ENCODE peak calls at places on chromosomes 5 and 9, in four cellular contexts. X is HL-60, T is GM12878, N is K562. O is an unnamed sample.

GRCh38 chr5:68843600-68844342 is 250.0 kb upstream of the SLC30A5 start:
- DNase-seq in X (no peak), T (no peak), N (no peak), O (no peak)

GRCh38 chr5:162248107-162248713 is 180.6 kb downstream of the GABRG2 start:
- DNase-seq in X (no peak), T (no peak), N (peak), O (peak)

GRCh38 chr9:131140550-131140949 is 15.2 kb downstream of the NUP214 start:
- DNase-seq in X (no peak), T (no peak), N (peak), O (no peak)

GRCh38 chr5:4862500-4862899 is 277.6 kb upstream of the ADAMTS16 start:
- DNase-seq in X (no peak), T (no peak), N (peak), O (no peak)

GRCh38 chr5:38379360-38379827 is 121.0 kb downstream of the EGFLAM start:
- DNase-seq in X (no peak), T (no peak), N (peak), O (no peak)

GRCh38 chr5:15463231-15463630 is 36.7 kb upstream of the FBXL7 start:
- DNase-seq in X (no peak), T (no peak), N (no peak), O (no peak)

GRCh38 chr5:111548992-111549649 is 36.8 kb upstream of the STARD4 start:
- DNase-seq in X (no peak), T (no peak), N (no peak), O (no peak)

GRCh38 chr5:79840085-79840990 is 150.7 kb downstream of the CMYA5 start:
- DNase-seq in X (no peak), T (no peak), N (no peak), O (no peak)

GRCh38 chr9:3124006-3124405 is 280.1 kb upstream of the PUM3 start:
- DNase-seq in X (no peak), T (no peak), N (no peak), O (no peak)

GRCh38 chr9:93156475-93157008 is 22.5 kb upstream of the NINJ1 start:
- DNase-seq in X (no peak), T (peak), N (no peak), O (no peak)

GRCh38 chr5:96209829-96210228 is 223.2 kb downstream of the PCSK1 start:
- DNase-seq in X (no peak), T (no peak), N (no peak), O (no peak)

GRCh38 chr9:77011973-77012817 is 7.3 kb upstream of the FOXB2 start:
- DNase-seq in X (peak), T (no peak), N (peak), O (no peak)

GRCh38 chr5:169753795-169754194 is 116.7 kb downstream of the DOCK2 start:
- DNase-seq in X (peak), T (no peak), N (no peak), O (no peak)

GRCh38 chr5:160390787-160391696 is 8.8 kb downstream of the FAM200C start:
- DNase-seq in X (no peak), T (no peak), N (no peak), O (no peak)

GRCh38 chr9:136485049-136485647 is 2.3 kb upstream of the SEC16A start:
- DNase-seq in X (peak), T (no peak), N (peak), O (peak)

GRCh38 chr9:113633782-113634596 is 170.5 kb downstream of the RGS3 start:
- DNase-seq in X (no peak), T (no peak), N (no peak), O (no peak)

GRCh38 chr9:101485873-101486692 is 47.6 kb upstream of the RNF20 start:
- DNase-seq in X (no peak), T (no peak), N (peak), O (no peak)

GRCh38 chr5:154858972-154859950 is 834 bp downstream of the CNOT8 start:
- DNase-seq in X (peak), T (no peak), N (no peak), O (no peak)

GRCh38 chr5:128632264-128632663 is 94.2 kb upstream of the FBN2 start:
- DNase-seq in X (peak), T (no peak), N (no peak), O (no peak)
- TF ChIP-seq SPI1 in X (peak), T (no peak), N (no peak), O (no peak)

DNA sequence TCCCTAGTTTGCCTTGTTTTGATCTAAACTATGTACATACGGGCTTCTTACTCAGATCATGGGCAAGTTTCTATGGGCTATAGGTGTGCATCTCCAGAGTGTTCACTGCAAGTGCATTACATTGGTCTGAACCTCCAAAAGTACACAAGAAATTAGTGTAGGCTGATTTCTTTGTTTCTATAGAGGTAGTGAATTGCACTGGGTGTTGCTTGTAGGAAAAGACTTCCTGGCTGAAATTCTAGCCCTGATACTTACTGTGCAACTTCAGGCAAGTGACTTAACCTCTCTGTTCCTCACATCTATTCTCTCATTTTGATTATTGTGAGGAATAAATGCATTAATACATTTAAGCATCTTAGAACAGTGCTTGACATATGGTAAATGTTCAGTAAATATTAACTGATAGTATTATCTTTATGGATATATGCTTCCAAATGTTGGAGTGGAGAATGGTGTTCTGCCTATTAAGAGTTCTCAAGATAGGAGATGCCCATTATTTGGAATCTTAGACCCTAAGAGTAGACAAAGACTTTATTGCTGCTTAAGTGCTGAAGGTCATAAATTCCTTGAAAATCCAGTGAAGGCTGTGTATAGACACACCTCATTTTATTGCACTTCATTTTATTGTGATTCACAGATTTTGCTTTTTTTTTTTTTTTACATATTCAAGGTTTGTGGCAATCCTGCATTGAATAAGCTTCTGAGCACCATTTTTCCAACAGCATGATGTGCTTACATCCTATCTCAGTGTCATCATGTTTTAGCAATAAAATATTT is 38.4 kb upstream of the TLR4 start:
- DNase-seq in X (no peak), T (no peak), N (no peak), O (no peak)
- TF ChIP-seq SPI1 in X (no peak), T (no peak), N (no peak), O (no peak)

GRCh38 chr5:54844905-54845566 is 140.4 kb downstream of the ESM1 start:
- DNase-seq in X (no peak), T (peak), N (no peak), O (no peak)
- TF ChIP-seq SPI1 in X (no peak), T (no peak), N (no peak), O (no peak)

GRCh38 chr5:138459311-138459710 is 6.0 kb upstream of the EGR1 start:
- DNase-seq in X (peak), T (no peak), N (no peak), O (no peak)

GRCh38 chr5:138463335-138464017 is 1.8 kb upstream of the EGR1 start:
- DNase-seq in X (no peak), T (no peak), N (peak), O (no peak)

GRCh38 chr5:138464018-138464387 is 1.3 kb upstream of the EGR1 start:
- DNase-seq in X (peak), T (peak), N (peak), O (peak)

GRCh38 chr5:138460032-138460693 is 5.1 kb upstream of the EGR1 start:
- DNase-seq in X (no peak), T (no peak), N (no peak), O (no peak)

DNA sequence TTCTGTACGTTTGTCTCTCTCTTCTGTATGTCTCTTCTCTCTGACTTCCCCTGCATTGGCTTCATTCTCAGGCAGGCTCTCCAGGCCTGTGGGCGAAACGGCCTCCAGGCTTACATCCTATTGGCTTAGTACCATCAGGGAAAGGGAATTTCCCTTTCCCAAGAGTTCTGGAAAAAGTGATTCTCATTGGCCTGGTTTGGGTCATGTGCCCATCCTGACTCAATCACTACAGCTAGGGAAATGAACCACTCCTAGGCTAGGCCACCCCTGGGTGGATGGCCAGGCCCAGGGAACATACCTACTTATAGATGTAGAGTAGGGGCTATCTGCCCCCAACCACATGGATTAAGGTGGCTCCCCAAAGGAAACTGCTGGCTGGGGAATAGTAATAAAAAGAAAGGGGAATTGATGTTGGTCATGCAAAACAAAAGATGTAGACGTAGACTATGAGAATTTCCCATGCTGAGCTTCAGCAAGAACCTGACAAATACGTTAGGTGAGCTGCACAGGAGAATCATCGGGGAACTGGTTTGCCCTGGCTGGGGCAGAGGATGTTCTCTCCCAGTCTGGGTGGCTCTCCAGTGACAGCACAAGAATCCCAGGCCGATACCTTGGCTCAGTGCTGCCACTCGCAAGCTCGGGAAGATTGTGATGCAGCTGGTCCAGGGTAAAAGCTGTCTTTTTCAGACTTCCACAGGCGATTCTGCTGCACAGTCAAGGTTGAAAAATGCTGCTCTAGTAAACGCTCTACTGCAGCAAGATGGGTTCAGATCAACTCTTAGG is 3.7 kb upstream of the EGR1 start:
- DNase-seq in X (no peak), T (no peak), N (no peak), O (no peak)
- TF ChIP-seq SPI1 in X (no peak), T (no peak), N (no peak), O (no peak)

GRCh38 chr9:121242219-121242954 is 25.6 kb upstream of the GSN start:
- DNase-seq in X (no peak), T (no peak), N (no peak), O (no peak)
- TF ChIP-seq SPI1 in X (no peak), T (no peak), N (no peak), O (no peak)

GRCh38 chr5:1243487-1244152 is 18.4 kb downstream of the SLC6A18 start:
- DNase-seq in X (no peak), T (no peak), N (no peak), O (no peak)
- TF ChIP-seq SPI1 in X (no peak), T (no peak), N (no peak), O (no peak)

DNA sequence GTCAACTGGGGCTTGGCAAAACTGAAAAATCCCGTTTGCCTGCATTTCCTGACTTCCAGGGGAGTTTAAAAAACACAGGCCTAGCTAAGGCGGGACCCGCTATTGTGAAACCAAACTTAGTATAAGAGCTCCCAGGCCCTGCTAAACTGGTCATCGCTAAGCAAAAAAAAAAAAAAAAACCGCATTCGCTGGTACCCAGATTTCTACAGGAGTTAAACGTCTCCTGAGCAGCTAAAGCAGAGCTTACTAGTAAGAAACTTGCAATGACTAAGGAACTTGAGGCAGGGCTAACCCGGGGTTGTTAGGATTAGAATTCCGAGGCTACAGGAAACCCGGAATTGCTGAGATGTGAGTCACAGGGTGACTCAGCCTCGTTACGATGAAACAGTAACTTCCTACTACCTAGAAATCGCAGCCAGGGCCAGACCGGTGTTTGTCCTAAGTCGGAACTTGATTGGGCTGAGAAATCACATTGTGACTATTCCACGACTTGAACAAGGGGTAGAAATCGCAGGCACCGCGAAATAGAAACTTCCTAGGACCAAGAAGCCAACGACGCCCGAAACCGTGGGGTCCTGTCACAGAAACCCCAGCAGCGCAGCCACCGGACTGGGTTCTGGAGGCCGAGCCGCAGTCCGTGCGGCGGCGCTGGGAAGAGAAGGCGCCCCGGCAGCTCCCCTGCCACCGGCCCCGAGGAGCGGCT is 89.5 kb downstream of the ANXA2R start:
- DNase-seq in X (peak), T (peak), N (peak), O (peak)
- TF ChIP-seq SPI1 in X (no peak), T (no peak), N (no peak), O (no peak)

DNA sequence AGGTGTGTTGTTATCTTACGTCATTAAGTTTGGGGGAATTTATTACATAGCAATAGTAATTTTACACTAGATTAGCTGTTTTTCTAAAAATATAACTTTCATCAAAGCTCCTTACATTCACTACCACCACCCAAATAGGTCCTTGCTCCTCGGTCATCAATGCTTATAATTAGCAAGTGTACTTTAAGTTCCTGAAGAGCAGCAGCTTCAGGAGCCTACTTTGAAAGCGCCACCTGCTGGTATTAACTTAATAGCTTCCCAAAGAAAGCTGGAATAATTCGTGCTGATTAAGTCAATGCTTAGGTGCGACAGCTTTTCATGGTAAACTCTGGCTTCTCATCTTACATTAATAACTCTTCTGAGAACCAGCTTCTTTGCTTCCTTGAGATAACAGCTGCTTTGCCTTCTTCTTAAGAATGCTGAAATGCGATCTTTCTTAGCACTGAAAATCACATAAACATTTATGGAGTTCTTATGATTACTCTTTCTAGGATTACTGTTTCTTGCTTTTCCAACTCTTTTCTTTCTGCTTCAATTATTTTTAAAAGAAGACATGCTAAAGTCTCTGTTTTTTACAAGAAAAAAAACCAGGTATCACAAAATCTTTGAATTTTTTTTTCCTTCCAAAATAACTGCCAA is 10.0 kb upstream of the C5 start:
- DNase-seq in X (peak), T (no peak), N (peak), O (no peak)
- TF ChIP-seq SPI1 in X (no peak), T (no peak), N (no peak), O (no peak)

DNA sequence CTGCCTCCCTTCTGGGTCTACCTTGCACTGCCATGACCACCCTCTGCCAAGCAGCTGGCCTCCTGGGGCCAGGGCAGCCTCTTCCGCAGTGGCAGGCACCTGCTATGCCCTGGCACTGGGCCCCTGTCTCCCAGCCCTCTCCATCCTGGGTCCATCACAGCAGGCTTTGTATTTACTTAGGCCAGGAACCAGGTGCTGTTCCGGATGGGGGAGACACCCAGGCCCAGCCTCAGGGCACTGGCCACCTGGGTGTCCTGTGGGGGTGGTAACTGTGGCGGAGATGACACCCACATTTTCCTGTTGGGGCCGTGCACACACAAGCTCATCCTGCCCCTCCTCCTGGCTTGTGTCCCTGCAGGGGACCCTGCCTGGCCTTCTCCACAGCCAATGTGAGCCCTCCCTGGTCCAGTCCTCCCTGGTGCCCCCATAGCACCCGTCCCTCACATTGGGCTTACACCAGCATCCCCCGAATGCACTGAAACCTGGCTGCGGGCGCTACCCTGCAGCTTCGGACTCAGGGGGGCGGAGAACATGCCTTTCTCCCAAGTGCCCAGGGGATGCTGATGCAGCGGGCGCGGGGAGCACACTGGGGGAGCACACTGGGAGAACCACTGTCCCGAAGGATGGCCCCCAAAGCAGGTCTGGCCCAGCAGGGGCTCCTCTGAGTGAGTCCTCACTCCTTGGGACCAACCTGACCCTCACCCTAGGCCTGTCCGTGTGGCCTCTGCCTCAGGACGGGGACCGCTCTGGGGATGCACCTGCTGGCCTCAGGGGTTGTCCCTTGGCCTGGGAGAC is 17.9 kb downstream of the FAM163B start:
- DNase-seq in X (no peak), T (no peak), N (no peak), O (no peak)
- TF ChIP-seq SPI1 in X (no peak), T (no peak), N (no peak), O (no peak)

GRCh38 chr5:8081179-8081578 is 212.2 kb downstream of the MTRR start:
- DNase-seq in X (no peak), T (no peak), N (no peak), O (no peak)
- TF ChIP-seq SPI1 in X (no peak), T (no peak), N (no peak), O (no peak)